ENCODE peak calls at places on chromosomes 11 and 22, in ten cellular contexts. I is naive thymus-derived CD4-positive, alpha-beta T cell; G is OCI-LY7; O is PC-3; E is breast epithelium; F is CD8-positive, alpha-beta T cell; V is CD4-positive, CD25-positive, alpha-beta regulatory T cell; Z is right lobe of liver; A is IMR-90; T is GM23248. S is an unnamed sample.

GRCh38 chr11:1351278-1351937 is 38.3 kb upstream of the BRSK2 start:
- DNase-seq in I (no peak), V (no peak), F (no peak), O (peak), Z (no peak), G (no peak), E (no peak), A (no peak), T (no peak), S (no peak)

GRCh38 chr22:50677493-50678217 is 5.0 kb downstream of the SHANK3 start:
- DNase-seq in T (no peak), A (no peak), O (no peak), G (no peak), F (peak), E (no peak), V (no peak), Z (no peak), I (no peak), S (no peak)

GRCh38 chr11:74311352-74311926 is at the start of gene P4HA3:
- DNase-seq in O (peak), E (no peak), Z (peak), A (peak), I (no peak), F (peak), V (no peak), G (no peak), T (peak), S (no peak)

GRCh38 chr11:75328426-75329277 is 22.8 kb downstream of the ARRB1 start:
- DNase-seq in V (peak), F (peak), I (peak), G (peak), Z (peak), E (peak), T (peak), O (peak), A (peak), S (no peak)

GRCh38 chr22:50031189-50032091 is 18.9 kb upstream of the IL17REL start:
- DNase-seq in V (no peak), I (no peak), G (no peak), Z (peak), F (no peak), A (no peak), E (no peak), T (no peak), O (no peak), S (no peak)

GRCh38 chr11:1637628-1638027 is 8.1 kb downstream of the KRTAP5-5 start:
- DNase-seq in F (no peak), T (no peak), Z (no peak), E (no peak), G (no peak), I (no peak), A (no peak), V (no peak), O (no peak), S (no peak)

GRCh38 chr22:48722661-48723060 is 1105.0 kb downstream of the BRD1 start:
- DNase-seq in Z (peak), I (no peak), T (no peak), E (no peak), V (no peak), A (no peak), O (no peak), F (no peak), G (no peak), S (no peak)

GRCh38 chr11:46380340-46381045 is 976 bp upstream of the MDK start:
- DNase-seq in E (no peak), I (no peak), Z (peak), F (peak), O (peak), V (peak), T (peak), A (no peak), G (no peak), S (no peak)

GRCh38 chr11:17063171-17064002 is 14.1 kb downstream of the RPS13 start:
- DNase-seq in T (peak), O (peak), I (no peak), V (no peak), E (peak), Z (peak), G (peak), F (no peak), A (peak), S (peak)

GRCh38 chr11:9601041-9601875 is 27.8 kb downstream of the WEE1 start:
- DNase-seq in E (no peak), F (peak), G (peak), T (peak), O (no peak), A (peak), V (peak), Z (peak), I (peak), S (no peak)

GRCh38 chr22:11066458-11067285 is 4461.3 kb upstream of the OR11H1 start:
- DNase-seq in F (peak), G (no peak), T (no peak), A (no peak), V (no peak), I (no peak), Z (peak), O (no peak), E (no peak), S (no peak)

DNA sequence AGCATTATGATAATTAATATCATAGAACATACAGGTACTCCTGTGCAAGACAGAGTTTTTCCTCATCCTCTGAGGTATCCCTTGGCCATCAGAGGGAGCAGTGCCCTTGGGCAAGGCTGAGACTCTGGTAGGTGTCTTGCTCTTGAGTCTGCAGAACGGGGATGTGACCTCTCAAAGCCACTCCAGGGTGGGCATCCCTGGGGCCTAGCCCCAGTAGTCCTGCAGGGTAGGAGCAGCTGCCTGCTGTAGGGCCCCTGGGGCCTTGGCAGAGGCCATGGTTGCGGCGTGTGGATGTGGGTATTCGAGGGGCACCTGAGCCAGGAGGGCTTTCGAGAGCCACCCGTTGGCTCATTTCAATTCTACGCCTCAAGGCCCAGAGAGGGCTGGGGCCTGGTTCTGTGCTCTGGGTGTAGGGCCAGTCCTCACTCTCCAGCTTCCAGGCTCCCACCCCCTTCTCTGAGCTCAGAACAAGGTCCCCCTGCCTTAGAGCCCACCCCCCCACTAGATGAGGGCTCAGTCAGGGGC is 7.7 kb upstream of the OMP start:
- DNase-seq in T (no peak), G (no peak), O (no peak), E (no peak), A (no peak), V (no peak), F (no peak), I (no peak), Z (peak), S (no peak)
- H3K27ac ChIP-seq in T (no peak), G (no peak), O (no peak), E (no peak), A (no peak), V (no peak), F (no peak), I (no peak), Z (peak), S (no peak)

GRCh38 chr11:124943731-124944130 is 7.9 kb upstream of the HEPACAM start:
- DNase-seq in T (no peak), E (no peak), O (no peak), A (no peak), Z (no peak), G (no peak), F (no peak), I (no peak), V (no peak), S (no peak)

GRCh38 chr11:124942446-124943202 is 6.8 kb upstream of the HEPACAM start:
- DNase-seq in O (no peak), A (no peak), Z (no peak), I (no peak), V (no peak), E (no peak), G (no peak), T (no peak), F (no peak), S (peak)

GRCh38 chr11:124945826-124946225 is 8.2 kb upstream of the CCDC15 start:
- DNase-seq in A (no peak), V (no peak), I (no peak), G (no peak), T (no peak), E (no peak), F (no peak), O (no peak), Z (no peak), S (no peak)

GRCh38 chr11:124943242-124943641 is 7.4 kb upstream of the HEPACAM start:
- DNase-seq in V (no peak), Z (no peak), A (no peak), T (no peak), F (no peak), G (no peak), O (no peak), E (no peak), I (no peak), S (peak)

DNA sequence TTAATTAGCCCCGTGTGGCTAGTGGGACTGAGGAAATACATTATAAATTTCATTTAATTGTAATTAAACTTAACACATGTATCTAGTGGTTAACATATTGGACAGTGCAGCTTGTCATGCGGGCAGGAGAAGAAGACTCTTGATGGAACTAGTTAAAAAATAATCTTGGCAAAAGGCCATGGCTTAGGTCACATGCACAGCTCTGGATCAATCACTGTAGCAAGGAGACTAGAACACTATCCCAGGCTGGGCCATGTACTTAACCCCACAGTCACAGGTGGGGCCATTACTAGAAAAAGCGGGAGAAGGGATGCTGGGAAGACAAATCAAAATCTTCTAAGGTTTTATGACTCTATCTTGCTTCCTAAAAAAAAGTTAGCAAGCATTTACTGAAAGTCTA is 8.7 kb upstream of the HEPACAM start:
- DNase-seq in A (no peak), E (no peak), G (no peak), T (no peak), I (no peak), O (no peak), F (no peak), Z (no peak), V (no peak), S (no peak)
- H3K27ac ChIP-seq in A (no peak), E (no peak), G (no peak), T (no peak), I (no peak), O (no peak), F (no peak), Z (no peak), V (no peak), S (peak)

GRCh38 chr22:36373258-36373579 is 14.5 kb downstream of the MYH9 start:
- DNase-seq in O (peak), E (peak), A (peak), T (no peak), V (no peak), G (no peak), Z (peak), I (no peak), F (no peak), S (no peak)

GRCh38 chr22:36377022-36377631 is 10.6 kb downstream of the MYH9 start:
- DNase-seq in E (no peak), F (peak), A (no peak), Z (no peak), V (peak), T (no peak), G (peak), O (no peak), I (peak), S (no peak)

GRCh38 chr22:36375071-36375980 is 12.4 kb downstream of the MYH9 start:
- DNase-seq in I (no peak), O (no peak), F (no peak), Z (no peak), A (peak), E (no peak), G (no peak), V (no peak), T (peak), S (no peak)

GRCh38 chr22:36376265-36376664 is 11.5 kb downstream of the MYH9 start:
- DNase-seq in V (no peak), T (no peak), O (no peak), Z (no peak), G (no peak), I (no peak), A (no peak), E (no peak), F (no peak), S (no peak)

DNA sequence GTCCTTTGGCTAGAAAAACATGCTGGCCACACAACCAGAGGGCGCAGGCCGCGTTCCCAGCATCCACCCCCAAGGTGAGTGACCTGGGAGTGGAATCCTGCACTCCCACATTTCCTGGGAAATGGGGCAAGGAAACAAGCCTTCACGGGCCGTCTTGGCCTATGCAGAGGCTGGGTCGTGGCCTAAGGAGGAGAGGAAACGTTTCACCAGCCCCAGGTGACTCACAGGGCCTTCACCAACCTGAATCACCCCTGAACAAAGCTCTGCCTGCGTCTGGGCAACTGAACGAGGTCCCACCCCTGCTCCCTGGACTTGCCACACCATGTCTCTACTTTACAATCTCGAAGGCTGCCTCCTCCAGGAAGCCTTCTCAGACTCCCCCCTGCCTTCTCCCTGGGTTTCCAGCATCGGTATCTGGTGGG is 13.2 kb downstream of the MYH9 start:
- DNase-seq in G (no peak), T (peak), F (peak), A (peak), V (no peak), O (peak), E (no peak), I (no peak), Z (peak), S (no peak)
- H3K27ac ChIP-seq in G (no peak), T (peak), F (peak), A (peak), V (peak), O (peak), E (peak), I (peak), Z (peak), S (no peak)

DNA sequence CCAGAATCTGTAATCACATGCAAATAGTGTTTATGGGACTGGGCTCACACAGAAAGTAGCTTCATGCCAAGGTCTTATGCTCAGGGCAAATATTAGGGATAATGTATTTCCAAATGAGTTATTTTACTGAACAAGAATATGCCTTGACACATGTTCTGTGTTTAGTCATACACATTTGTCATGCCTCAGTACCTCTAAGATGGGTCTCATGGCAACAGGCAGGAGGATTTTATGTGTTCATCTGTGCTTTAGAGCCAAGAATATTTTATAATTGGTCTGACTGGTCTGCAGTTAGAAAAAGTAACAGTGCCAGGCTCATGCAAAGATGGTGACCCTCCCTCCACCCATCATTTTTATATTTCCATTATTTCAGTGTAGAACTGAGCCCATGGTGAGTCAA is 49.1 kb downstream of the JAM3 start:
- DNase-seq in G (no peak), A (no peak), F (no peak), Z (no peak), I (no peak), V (no peak), O (no peak), T (peak), E (no peak), S (no peak)
- H3K27ac ChIP-seq in G (no peak), A (no peak), F (no peak), Z (no peak), I (no peak), V (no peak), O (no peak), T (no peak), E (no peak), S (no peak)

DNA sequence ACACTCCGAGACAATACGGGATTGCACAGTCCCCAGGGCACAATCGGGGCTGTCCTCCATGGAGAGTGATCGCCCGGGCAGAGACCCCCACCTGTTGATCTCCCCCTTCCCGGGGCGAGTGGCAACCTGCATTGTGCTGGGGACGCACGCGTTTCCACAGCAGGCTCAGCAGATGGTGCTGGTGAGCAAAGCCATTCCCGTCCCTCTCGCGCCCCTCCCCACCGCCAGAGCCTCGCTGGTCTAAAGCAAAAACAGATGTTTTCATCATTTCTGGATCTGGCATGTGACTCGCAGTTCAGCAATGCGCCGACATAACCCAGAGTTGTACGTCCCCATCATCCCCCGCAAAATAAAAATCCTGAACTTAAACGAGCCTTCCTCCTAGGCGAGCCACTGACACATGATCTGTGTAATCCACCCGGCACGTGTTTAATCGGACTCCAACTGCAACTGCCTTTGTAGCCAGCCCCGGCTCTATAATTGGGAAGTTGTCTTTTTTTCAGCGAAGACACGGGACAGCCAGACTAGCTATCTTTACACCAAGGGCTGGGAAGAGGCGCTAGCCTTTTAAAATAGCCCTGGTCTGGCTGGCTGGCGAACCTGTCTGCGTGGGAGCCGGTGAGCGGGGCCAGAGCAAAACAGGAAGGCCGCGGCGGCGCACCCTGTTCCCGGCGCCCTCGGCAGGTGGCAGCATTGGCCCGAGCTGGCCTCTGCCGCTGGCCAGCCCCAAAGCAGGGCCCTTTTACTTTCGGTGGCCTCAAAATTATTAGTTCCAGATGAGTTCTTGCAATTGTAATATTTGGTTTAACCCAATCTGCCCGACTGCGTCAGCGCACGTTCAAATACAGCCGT is 202.9 kb upstream of the SORL1-AS1 start:
- DNase-seq in G (peak), T (peak), I (peak), Z (peak), A (peak), O (peak), F (peak), V (peak), E (peak), S (peak)
- H3K27ac ChIP-seq in G (no peak), T (peak), I (peak), Z (peak), A (peak), O (peak), F (peak), V (peak), E (peak), S (peak)